ENCODE peak calls at places on chromosomes 5 and 9, in five cellular contexts. E is GM12878, W is HepG2, Z is H1, H is K562. U is an unnamed sample.

GRCh38 chr5:153745778-153746420 is 255.4 kb downstream of the GRIA1 start:
- DNase-seq in E (no peak), W (no peak), Z (no peak), H (peak), U (no peak)

GRCh38 chr5:27682600-27682999 is 644.2 kb upstream of the CDH9 start:
- DNase-seq in E (no peak), W (peak), Z (no peak), H (peak), U (peak)

GRCh38 chr9:21684831-21685362 is 117.5 kb upstream of the MTAP start:
- DNase-seq in E (no peak), W (peak), Z (no peak), H (no peak), U (peak)

GRCh38 chr5:14244721-14245518 is 101.8 kb downstream of the TRIO start:
- DNase-seq in E (no peak), W (no peak), Z (no peak), H (no peak), U (no peak)

GRCh38 chr5:170741801-170742200 is 41.7 kb upstream of the GABRP start:
- DNase-seq in E (no peak), W (no peak), Z (no peak), H (no peak), U (no peak)

GRCh38 chr9:126347093-126347492 is 20.5 kb downstream of the MVB12B start:
- DNase-seq in E (no peak), W (no peak), Z (no peak), H (no peak), U (no peak)

GRCh38 chr5:97422678-97423077 is 239.6 kb upstream of the RIOK2 start:
- DNase-seq in E (no peak), W (no peak), Z (no peak), H (no peak), U (no peak)

GRCh38 chr5:153818626-153819025 is 220.1 kb downstream of the FAM114A2 start:
- DNase-seq in E (no peak), W (no peak), Z (no peak), H (no peak), U (no peak)

GRCh38 chr5:177519463-177520235 is 2.9 kb upstream of the DDX41 start:
- DNase-seq in E (no peak), W (no peak), Z (no peak), H (no peak), U (no peak)

GRCh38 chr9:114053246-114054005 is 24.7 kb downstream of the AMBP start:
- DNase-seq in E (no peak), W (no peak), Z (no peak), H (no peak), U (no peak)

GRCh38 chr5:22852807-22853670 is at the start of gene CDH12:
- DNase-seq in E (no peak), W (no peak), Z (no peak), H (no peak), U (no peak)

GRCh38 chr9:93231121-93231694 is 47.3 kb downstream of the WNK2 start:
- DNase-seq in E (no peak), W (no peak), Z (no peak), H (no peak), U (no peak)

GRCh38 chr9:38687389-38687842 is 32.5 kb downstream of the FAM240B start:
- DNase-seq in E (no peak), W (peak), Z (no peak), H (peak), U (peak)

GRCh38 chr9:15416880-15417279 is 5.8 kb upstream of the SNAPC3 start:
- DNase-seq in E (no peak), W (peak), Z (no peak), H (peak), U (no peak)

GRCh38 chr5:140988036-140988997 is 22.0 kb downstream of the PCDHAC2 start:
- DNase-seq in E (no peak), W (no peak), Z (no peak), H (no peak), U (no peak)

GRCh38 chr5:133796186-133796585 is 172.2 kb downstream of the C5orf15 start:
- DNase-seq in E (no peak), W (no peak), Z (no peak), H (no peak), U (no peak)

GRCh38 chr9:20040991-20041606 is 252.3 kb upstream of the SLC24A2 start:
- DNase-seq in E (no peak), W (no peak), Z (no peak), H (no peak), U (no peak)

GRCh38 chr5:179195561-179196419 is 135.6 kb downstream of the ZNF354C start:
- DNase-seq in E (no peak), W (no peak), Z (no peak), H (no peak), U (no peak)
- TF ChIP-seq KDM1A in E (no peak), W (no peak), Z (no peak), H (no peak), U (no peak)

DNA sequence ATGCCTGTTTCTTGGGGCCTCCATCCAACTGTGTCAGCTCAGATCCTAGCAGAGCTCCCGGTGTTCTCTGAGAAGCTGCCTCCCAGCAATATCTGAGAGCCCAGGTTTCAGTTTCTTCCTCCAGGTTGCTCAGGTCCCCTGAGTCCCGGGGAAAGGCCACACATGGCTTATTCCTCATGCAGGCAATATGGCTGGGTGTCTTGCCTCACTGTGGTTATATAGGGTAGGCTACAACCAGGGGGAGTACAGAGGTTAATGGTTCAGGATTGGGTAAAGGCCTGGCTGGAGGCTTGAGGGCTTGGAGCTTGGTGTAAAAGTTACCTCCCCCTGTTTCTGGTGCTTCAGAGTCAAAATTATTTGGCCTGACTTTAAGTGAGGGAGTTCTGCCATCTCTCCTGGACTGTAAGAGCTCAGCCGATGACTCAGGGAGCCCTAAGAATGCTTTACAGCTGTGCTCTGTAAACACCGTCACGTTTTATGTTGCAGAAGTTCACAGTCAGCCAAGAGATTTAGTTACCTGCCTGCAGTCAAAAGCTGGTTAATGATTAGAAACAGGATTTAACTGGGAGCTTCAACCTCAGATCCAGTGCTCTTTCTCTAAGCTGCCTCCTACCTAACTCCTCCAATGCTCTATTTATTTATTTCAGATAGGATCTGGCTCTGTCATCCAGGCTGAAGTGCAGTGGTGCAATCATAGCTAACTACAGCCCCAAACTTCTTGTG is 24.3 kb upstream of the UBAP2 start:
- DNase-seq in E (no peak), W (peak), Z (no peak), H (peak), U (peak)
- TF ChIP-seq HDAC2 in E (no peak), W (peak), Z (no peak), H (no peak), U (no peak)

DNA sequence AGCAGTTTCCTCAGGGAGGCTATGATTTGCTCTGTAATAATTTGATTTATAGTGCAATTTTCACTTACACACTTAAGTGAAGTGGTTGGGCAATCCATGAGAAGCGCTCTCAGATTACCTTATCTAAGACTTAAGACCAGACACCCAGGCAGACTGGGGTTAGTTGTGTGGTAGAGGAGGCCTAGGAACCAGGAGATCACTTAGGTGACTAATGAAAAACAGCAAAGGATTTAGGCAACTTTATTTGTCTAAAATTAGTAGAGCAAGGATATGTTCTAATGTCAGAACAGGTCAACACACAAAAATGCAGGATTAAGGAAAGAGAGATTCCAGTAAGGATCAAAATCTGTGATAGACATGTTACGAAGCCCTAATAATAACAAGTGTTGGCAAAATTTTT is 913.8 kb downstream of the TLE1 start:
- DNase-seq in E (no peak), W (no peak), Z (no peak), H (no peak), U (no peak)
- TF ChIP-seq KDM1A in E (no peak), W (no peak), Z (no peak), H (no peak), U (no peak)

GRCh38 chr5:162497455-162497854 is 429.9 kb downstream of the GABRG2 start:
- DNase-seq in E (no peak), W (no peak), Z (no peak), H (no peak), U (no peak)
- TF ChIP-seq HDAC2 in E (no peak), W (no peak), Z (no peak), H (no peak), U (no peak)

DNA sequence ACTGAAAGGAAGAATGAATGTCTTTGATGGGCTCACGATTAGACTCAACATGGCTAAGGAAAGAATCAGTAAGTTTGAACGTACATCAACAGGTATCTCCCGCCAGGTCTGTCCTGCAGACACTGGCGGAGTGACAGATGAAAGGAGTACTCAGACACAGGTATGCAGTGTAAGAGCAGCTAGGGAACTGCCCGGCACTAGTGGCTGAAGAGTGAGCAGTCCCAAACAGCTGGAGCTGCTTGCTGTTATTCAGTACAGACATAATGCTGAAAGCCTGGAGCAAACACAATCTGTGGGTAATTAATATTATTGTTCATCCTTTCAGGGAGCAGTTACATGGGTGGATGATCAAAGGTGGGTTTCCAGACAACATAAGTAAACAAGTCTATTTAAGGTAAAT is 835.5 kb downstream of the TLE4 start:
- DNase-seq in E (no peak), W (no peak), Z (no peak), H (no peak), U (no peak)
- TF ChIP-seq KDM1A in E (no peak), W (no peak), Z (no peak), H (no peak), U (no peak)

GRCh38 chr5:146813748-146814147 is 64.8 kb downstream of the PPP2R2B start:
- DNase-seq in E (no peak), W (no peak), Z (no peak), H (no peak), U (no peak)
- TF ChIP-seq HDAC2 in E (no peak), W (no peak), Z (no peak), H (no peak), U (no peak)

GRCh38 chr9:133377721-133378216 is 1.6 kb downstream of the STKLD1 start:
- DNase-seq in E (no peak), W (peak), Z (no peak), H (peak), U (no peak)
- TF ChIP-seq KDM1A in E (no peak), W (no peak), Z (no peak), H (no peak), U (no peak)

U was measured in A549.